ENCODE peak calls at places on chromosomes 4 and X, in nine cellular contexts. One of them, this sample, is unnamed.
A peak's percentile ranks its signal among the peaks of the same experiment; 100 is the strongest.

GRCh38 chr4:186104114-186104894 is at the start of gene FAM149A:
- DNase-seq in prostate gland: peak; percentile 64
- DNase-seq in sigmoid colon: peak; percentile 81
- DNase-seq in esophagus muscularis mucosa: no peak
- DNase-seq in breast epithelium: no peak
- DNase-seq in HCT116: peak; percentile 19
- DNase-seq in K562: no peak
- DNase-seq in SK-N-SH: no peak
- DNase-seq in transverse colon: peak; percentile 87
- DNase-seq in this sample: no peak

GRCh38 chr4:31905363-31905762 is 1185.2 kb downstream of the PCDH7 start:
- DNase-seq in prostate gland: no peak
- DNase-seq in sigmoid colon: no peak
- DNase-seq in esophagus muscularis mucosa: no peak
- DNase-seq in breast epithelium: no peak
- DNase-seq in HCT116: no peak
- DNase-seq in K562: no peak
- DNase-seq in SK-N-SH: no peak
- DNase-seq in transverse colon: no peak
- DNase-seq in this sample: no peak

GRCh38 chrX:57367649-57368048 is 81.1 kb downstream of the FAAH2 start:
- DNase-seq in prostate gland: no peak
- DNase-seq in sigmoid colon: no peak
- DNase-seq in esophagus muscularis mucosa: no peak
- DNase-seq in breast epithelium: no peak
- DNase-seq in HCT116: no peak
- DNase-seq in K562: no peak
- DNase-seq in SK-N-SH: no peak
- DNase-seq in transverse colon: no peak
- DNase-seq in this sample: no peak

GRCh38 chr4:77854431-77855111 is 8.1 kb upstream of the MRPL1 start:
- DNase-seq in prostate gland: no peak
- DNase-seq in sigmoid colon: no peak
- DNase-seq in esophagus muscularis mucosa: no peak
- DNase-seq in breast epithelium: no peak
- DNase-seq in HCT116: no peak
- DNase-seq in K562: no peak
- DNase-seq in SK-N-SH: no peak
- DNase-seq in transverse colon: no peak
- DNase-seq in this sample: no peak

GRCh38 chr4:77817304-77818076 is 1.7 kb downstream of the CNOT6L start:
- DNase-seq in prostate gland: no peak
- DNase-seq in sigmoid colon: no peak
- DNase-seq in esophagus muscularis mucosa: no peak
- DNase-seq in breast epithelium: no peak
- DNase-seq in HCT116: no peak
- DNase-seq in K562: peak; percentile 26
- DNase-seq in SK-N-SH: no peak
- DNase-seq in transverse colon: peak; percentile 38
- DNase-seq in this sample: no peak

GRCh38 chrX:3215249-3215648 is 131.2 kb downstream of the MXRA5 start:
- DNase-seq in prostate gland: no peak
- DNase-seq in sigmoid colon: no peak
- DNase-seq in esophagus muscularis mucosa: no peak
- DNase-seq in breast epithelium: no peak
- DNase-seq in HCT116: no peak
- DNase-seq in K562: no peak
- DNase-seq in SK-N-SH: no peak
- DNase-seq in transverse colon: no peak
- DNase-seq in this sample: no peak

GRCh38 chrX:9476810-9477575 is 12.1 kb downstream of the TBL1X start:
- DNase-seq in prostate gland: peak; percentile 6
- DNase-seq in sigmoid colon: no peak
- DNase-seq in esophagus muscularis mucosa: no peak
- DNase-seq in breast epithelium: no peak
- DNase-seq in HCT116: no peak
- DNase-seq in K562: no peak
- DNase-seq in SK-N-SH: no peak
- DNase-seq in transverse colon: no peak
- DNase-seq in this sample: no peak

GRCh38 chrX:7316887-7317286 is 168.9 kb upstream of the PUDP start:
- DNase-seq in prostate gland: no peak
- DNase-seq in sigmoid colon: no peak
- DNase-seq in esophagus muscularis mucosa: no peak
- DNase-seq in breast epithelium: no peak
- DNase-seq in HCT116: no peak
- DNase-seq in K562: no peak
- DNase-seq in SK-N-SH: no peak
- DNase-seq in transverse colon: no peak
- DNase-seq in this sample: no peak

GRCh38 chr4:24930136-24930535 is 17.3 kb upstream of the CCDC149 start:
- DNase-seq in prostate gland: no peak
- DNase-seq in sigmoid colon: no peak
- DNase-seq in esophagus muscularis mucosa: no peak
- DNase-seq in breast epithelium: no peak
- DNase-seq in HCT116: no peak
- DNase-seq in K562: no peak
- DNase-seq in SK-N-SH: no peak
- DNase-seq in transverse colon: no peak
- DNase-seq in this sample: no peak

GRCh38 chr4:76856183-76856969 is 41.6 kb downstream of the SOWAHB start:
- DNase-seq in prostate gland: no peak
- DNase-seq in sigmoid colon: no peak
- DNase-seq in esophagus muscularis mucosa: no peak
- DNase-seq in breast epithelium: no peak
- DNase-seq in HCT116: no peak
- DNase-seq in K562: no peak
- DNase-seq in SK-N-SH: no peak
- DNase-seq in transverse colon: peak; percentile 49
- DNase-seq in this sample: no peak

GRCh38 chr4:78529569-78530209 is 21.9 kb upstream of the ANXA3 start:
- DNase-seq in prostate gland: no peak
- DNase-seq in sigmoid colon: no peak
- DNase-seq in esophagus muscularis mucosa: no peak
- DNase-seq in breast epithelium: no peak
- DNase-seq in HCT116: no peak
- DNase-seq in K562: no peak
- DNase-seq in SK-N-SH: no peak
- DNase-seq in transverse colon: no peak
- DNase-seq in this sample: no peak

GRCh38 chr4:103934178-103934789 is 214.5 kb upstream of the TACR3 start:
- DNase-seq in prostate gland: peak; percentile 10
- DNase-seq in sigmoid colon: no peak
- DNase-seq in esophagus muscularis mucosa: no peak
- DNase-seq in breast epithelium: no peak
- DNase-seq in HCT116: peak; percentile 58
- DNase-seq in K562: peak; percentile 61
- DNase-seq in SK-N-SH: peak; percentile 33
- DNase-seq in transverse colon: no peak
- DNase-seq in this sample: peak; percentile 55

GRCh38 chr4:79445371-79445781 is 37.3 kb upstream of the GK2 start:
- DNase-seq in prostate gland: no peak
- DNase-seq in sigmoid colon: no peak
- DNase-seq in esophagus muscularis mucosa: no peak
- DNase-seq in breast epithelium: no peak
- DNase-seq in HCT116: no peak
- DNase-seq in K562: no peak
- DNase-seq in SK-N-SH: no peak
- DNase-seq in transverse colon: no peak
- DNase-seq in this sample: peak; percentile 56

GRCh38 chrX:22575161-22575845 is 302.6 kb downstream of the CBLL2 start:
- DNase-seq in prostate gland: no peak
- DNase-seq in sigmoid colon: no peak
- DNase-seq in esophagus muscularis mucosa: no peak
- DNase-seq in breast epithelium: no peak
- DNase-seq in HCT116: no peak
- DNase-seq in K562: no peak
- DNase-seq in SK-N-SH: no peak
- DNase-seq in transverse colon: no peak
- DNase-seq in this sample: no peak

GRCh38 chr4:1384675-1385372 is 21.4 kb downstream of the NKX1-1 start:
- DNase-seq in prostate gland: no peak
- DNase-seq in sigmoid colon: peak; percentile 57
- DNase-seq in esophagus muscularis mucosa: no peak
- DNase-seq in breast epithelium: no peak
- DNase-seq in HCT116: no peak
- DNase-seq in K562: no peak
- DNase-seq in SK-N-SH: no peak
- DNase-seq in transverse colon: no peak
- DNase-seq in this sample: no peak

GRCh38 chrX:40169193-40170086 is 71.7 kb upstream of the BCOR start:
- DNase-seq in prostate gland: peak; percentile 40
- DNase-seq in sigmoid colon: peak; percentile 82
- DNase-seq in esophagus muscularis mucosa: no peak
- DNase-seq in breast epithelium: no peak
- DNase-seq in HCT116: peak; percentile 78
- DNase-seq in K562: peak; percentile 87
- DNase-seq in SK-N-SH: peak; percentile 83
- DNase-seq in transverse colon: peak; percentile 80
- DNase-seq in this sample: no peak

GRCh38 chr4:101163936-101164335 is 183.4 kb downstream of the PPP3CA start:
- DNase-seq in prostate gland: no peak
- DNase-seq in sigmoid colon: no peak
- DNase-seq in esophagus muscularis mucosa: no peak
- DNase-seq in breast epithelium: no peak
- DNase-seq in HCT116: peak; percentile 86
- DNase-seq in K562: no peak
- DNase-seq in SK-N-SH: no peak
- DNase-seq in transverse colon: no peak
- DNase-seq in this sample: no peak

DNA sequence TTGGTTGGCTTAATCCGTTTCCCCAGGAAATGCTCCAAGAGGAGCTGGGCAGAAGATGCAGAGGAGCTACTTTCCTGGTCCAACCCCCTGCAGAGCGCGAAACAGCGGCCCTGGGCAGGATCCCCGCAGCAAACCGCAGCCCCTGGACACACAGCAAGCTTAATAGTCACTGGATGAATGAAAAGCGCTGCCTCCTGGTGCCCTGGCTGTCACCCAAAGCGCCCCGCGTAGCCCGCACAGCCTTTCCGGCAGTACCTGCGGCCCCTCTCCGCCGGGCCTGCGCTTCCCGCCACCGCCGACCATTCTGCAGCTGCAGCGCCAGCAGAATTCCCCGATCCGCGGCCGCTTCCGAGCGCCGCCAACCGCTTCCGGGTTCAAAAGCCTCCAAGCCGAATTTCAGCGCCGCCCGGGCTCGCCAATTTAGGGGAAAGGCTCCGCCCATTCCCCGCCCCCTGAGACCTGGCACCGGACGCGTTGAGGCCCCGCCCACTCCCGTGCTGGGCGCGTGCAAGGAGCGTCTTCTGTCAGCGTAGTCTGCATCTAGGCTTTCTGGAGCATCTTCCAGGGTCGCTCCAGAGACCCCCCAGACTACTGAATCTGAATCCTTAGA is at the start of gene HPF1:
- DNase-seq in prostate gland: peak; percentile 91
- DNase-seq in sigmoid colon: peak; percentile 96
- DNase-seq in esophagus muscularis mucosa: peak; percentile 98
- DNase-seq in breast epithelium: peak; percentile 81
- DNase-seq in HCT116: peak; percentile 90
- DNase-seq in K562: peak; percentile 97
- DNase-seq in SK-N-SH: peak; percentile 96
- DNase-seq in transverse colon: peak; percentile 97
- DNase-seq in this sample: peak; percentile 42
- TF ChIP-seq POLR2AphosphoS5 in prostate gland: peak; percentile 89
- TF ChIP-seq POLR2AphosphoS5 in sigmoid colon: peak; percentile 79
- TF ChIP-seq POLR2AphosphoS5 in esophagus muscularis mucosa: peak; percentile 69
- TF ChIP-seq POLR2AphosphoS5 in breast epithelium: peak; percentile 31
- TF ChIP-seq POLR2AphosphoS5 in HCT116: peak; percentile 90
- TF ChIP-seq POLR2AphosphoS5 in K562: peak; percentile 72
- TF ChIP-seq POLR2AphosphoS5 in SK-N-SH: peak; percentile 87
- TF ChIP-seq POLR2AphosphoS5 in transverse colon: peak; percentile 52
- TF ChIP-seq POLR2AphosphoS5 in this sample: peak; percentile 86

GRCh38 chr4:47879458-47879857 is 34.9 kb downstream of the NFXL1 start:
- DNase-seq in prostate gland: no peak
- DNase-seq in sigmoid colon: no peak
- DNase-seq in esophagus muscularis mucosa: no peak
- DNase-seq in breast epithelium: no peak
- DNase-seq in HCT116: no peak
- DNase-seq in K562: no peak
- DNase-seq in SK-N-SH: no peak
- DNase-seq in transverse colon: no peak
- DNase-seq in this sample: no peak
- H3K36me3 ChIP-seq in prostate gland: peaks cover 5% of the 10 kb centered on the region
- H3K36me3 ChIP-seq in sigmoid colon: peaks cover 15% of the 10 kb centered on the region
- H3K36me3 ChIP-seq in esophagus muscularis mucosa: peaks cover 43% of the 10 kb centered on the region
- H3K36me3 ChIP-seq in breast epithelium: peaks cover 8% of the 10 kb centered on the region
- H3K36me3 ChIP-seq in HCT116: peaks cover 55% of the 10 kb centered on the region
- H3K36me3 ChIP-seq in K562: peaks cover 84% of the 10 kb centered on the region
- H3K36me3 ChIP-seq in SK-N-SH: peaks cover 83% of the 10 kb centered on the region
- H3K36me3 ChIP-seq in transverse colon: peaks cover 3% of the 10 kb centered on the region
- H3K36me3 ChIP-seq in this sample: peaks cover 66% of the 10 kb centered on the region

DNA sequence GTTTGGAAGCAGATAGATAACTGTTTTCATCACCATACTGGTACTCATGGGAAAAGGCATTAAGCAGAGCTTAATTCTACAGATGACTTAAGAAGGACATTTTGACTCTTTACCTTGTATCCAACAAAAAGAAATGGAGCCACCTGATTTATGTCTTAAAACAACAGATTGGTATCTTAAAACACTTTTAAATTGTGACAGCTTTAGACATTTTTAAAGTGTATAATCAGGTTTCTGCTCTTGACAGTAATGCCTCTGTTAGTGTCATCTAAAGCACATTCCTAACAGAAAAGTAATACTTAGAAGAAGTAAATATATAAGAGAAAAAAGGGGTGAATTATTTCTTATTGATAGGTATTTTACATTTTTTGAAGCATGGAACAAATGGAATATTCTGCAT is 55.9 kb downstream of the SPATA4 start:
- DNase-seq in prostate gland: no peak
- DNase-seq in sigmoid colon: no peak
- DNase-seq in esophagus muscularis mucosa: no peak
- DNase-seq in breast epithelium: no peak
- DNase-seq in HCT116: no peak
- DNase-seq in K562: no peak
- DNase-seq in SK-N-SH: no peak
- DNase-seq in transverse colon: no peak
- DNase-seq in this sample: no peak
- TF ChIP-seq POLR2AphosphoS5 in prostate gland: no peak
- TF ChIP-seq POLR2AphosphoS5 in sigmoid colon: no peak
- TF ChIP-seq POLR2AphosphoS5 in esophagus muscularis mucosa: no peak
- TF ChIP-seq POLR2AphosphoS5 in breast epithelium: no peak
- TF ChIP-seq POLR2AphosphoS5 in HCT116: no peak
- TF ChIP-seq POLR2AphosphoS5 in K562: no peak
- TF ChIP-seq POLR2AphosphoS5 in SK-N-SH: no peak
- TF ChIP-seq POLR2AphosphoS5 in transverse colon: no peak
- TF ChIP-seq POLR2AphosphoS5 in this sample: no peak

DNA sequence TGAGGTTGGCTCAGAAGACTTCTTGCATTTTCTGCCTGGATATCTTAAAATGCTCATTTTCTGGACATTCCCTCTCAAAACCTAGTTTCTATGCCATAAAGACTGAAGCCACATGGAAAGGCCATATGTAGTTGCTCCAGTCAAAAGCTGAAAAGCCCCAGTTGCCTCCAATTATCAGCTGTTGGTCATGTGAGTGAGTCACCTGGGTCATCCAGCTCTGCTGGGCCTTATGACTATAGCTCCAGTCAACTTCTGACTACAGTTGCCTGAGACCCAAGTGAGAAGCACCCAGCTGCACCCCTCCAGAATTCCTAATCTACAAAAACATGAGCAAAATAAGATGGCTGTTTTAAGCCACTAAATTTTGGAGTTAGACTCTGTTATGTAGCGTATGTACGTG is 41.9 kb downstream of the HELQ start:
- DNase-seq in prostate gland: no peak
- DNase-seq in sigmoid colon: no peak
- DNase-seq in esophagus muscularis mucosa: no peak
- DNase-seq in breast epithelium: no peak
- DNase-seq in HCT116: no peak
- DNase-seq in K562: peak; percentile 13
- DNase-seq in SK-N-SH: no peak
- DNase-seq in transverse colon: no peak
- DNase-seq in this sample: no peak
- H3K36me3 ChIP-seq in prostate gland: no peaks in the 10 kb centered on the region
- H3K36me3 ChIP-seq in sigmoid colon: no peaks in the 10 kb centered on the region
- H3K36me3 ChIP-seq in esophagus muscularis mucosa: peaks cover 59% of the 10 kb centered on the region
- H3K36me3 ChIP-seq in breast epithelium: no peaks in the 10 kb centered on the region
- H3K36me3 ChIP-seq in HCT116: no peaks in the 10 kb centered on the region
- H3K36me3 ChIP-seq in K562: peaks cover 18% of the 10 kb centered on the region
- H3K36me3 ChIP-seq in SK-N-SH: peaks cover 7% of the 10 kb centered on the region
- H3K36me3 ChIP-seq in transverse colon: no peaks in the 10 kb centered on the region
- H3K36me3 ChIP-seq in this sample: peaks cover 6% of the 10 kb centered on the region